ENCODE peak calls at places on chromosomes 7 and 10, in five cellular contexts. P is neuronal stem cell, T is H9, S is trophoblast cell, Z is H1. B is an unnamed sample.

GRCh38 chr7:25844109-25844915 is 307.7 kb upstream of the NFE2L3 start:
- DNase-seq in Z (no peak), P (no peak), T (no peak), S (no peak), B (no peak)

GRCh38 chr10:11147723-11148122 is 130.1 kb downstream of the CELF2 start:
- DNase-seq in S (no peak), T (no peak), Z (no peak), P (no peak), B (no peak)

GRCh38 chr10:122379041-122379440 is 4.5 kb downstream of the PLEKHA1 start:
- DNase-seq in T (no peak), S (no peak), P (no peak), Z (no peak), B (no peak)

GRCh38 chr7:29839302-29839701 is 33.0 kb downstream of the WIPF3 start:
- DNase-seq in P (no peak), Z (no peak), S (peak; percentile 36), T (no peak), B (peak; percentile 5)

GRCh38 chr10:118621304-118621942 is 26.0 kb upstream of the PRLHR start:
- DNase-seq in Z (no peak), P (no peak), T (no peak), S (peak; percentile 2), B (no peak)

GRCh38 chr7:92808006-92808405 is 28.4 kb downstream of the CDK6 start:
- DNase-seq in Z (no peak), P (no peak), T (no peak), S (no peak), B (peak; percentile 40)

GRCh38 chr7:135207739-135208416 is 3.4 kb downstream of the WDR91 start:
- DNase-seq in T (no peak), S (no peak), P (no peak), Z (no peak), B (no peak)

GRCh38 chr10:76327441-76327840 is 896.0 kb downstream of the LRMDA start:
- DNase-seq in T (no peak), S (no peak), Z (no peak), P (no peak), B (no peak)

GRCh38 chr7:106012935-106013439 is 49.9 kb downstream of the CDHR3 start:
- DNase-seq in P (no peak), Z (no peak), T (no peak), S (peak; percentile 38), B (peak; percentile 91)

GRCh38 chr10:119162121-119162520 is 3.4 kb downstream of the SFXN4 start:
- DNase-seq in S (no peak), T (no peak), Z (no peak), P (no peak), B (no peak)

GRCh38 chr7:48296976-48297375 is 125.7 kb downstream of the ABCA13 start:
- DNase-seq in S (no peak), Z (no peak), P (no peak), T (no peak), B (no peak)

GRCh38 chr10:80290474-80291220 is 1.2 kb upstream of the MAT1A start:
- DNase-seq in Z (no peak), T (no peak), S (no peak), P (no peak), B (no peak)

GRCh38 chr7:1073211-1073977 is 14.5 kb upstream of the GPER1 start:
- DNase-seq in P (no peak), S (no peak), T (no peak), Z (no peak), B (no peak)

GRCh38 chr7:129311429-129311828 is 86.6 kb downstream of the AHCYL2 start:
- DNase-seq in P (no peak), Z (no peak), T (no peak), S (no peak), B (no peak)

GRCh38 chr7:96548664-96549063 is 161.0 kb downstream of the SEM1 start:
- DNase-seq in T (no peak), Z (no peak), S (peak; percentile 71), P (no peak), B (no peak)

GRCh38 chr7:40300146-40300655 is 165.4 kb downstream of the SUGCT start:
- DNase-seq in P (no peak), T (no peak), S (no peak), Z (no peak), B (no peak)

DNA sequence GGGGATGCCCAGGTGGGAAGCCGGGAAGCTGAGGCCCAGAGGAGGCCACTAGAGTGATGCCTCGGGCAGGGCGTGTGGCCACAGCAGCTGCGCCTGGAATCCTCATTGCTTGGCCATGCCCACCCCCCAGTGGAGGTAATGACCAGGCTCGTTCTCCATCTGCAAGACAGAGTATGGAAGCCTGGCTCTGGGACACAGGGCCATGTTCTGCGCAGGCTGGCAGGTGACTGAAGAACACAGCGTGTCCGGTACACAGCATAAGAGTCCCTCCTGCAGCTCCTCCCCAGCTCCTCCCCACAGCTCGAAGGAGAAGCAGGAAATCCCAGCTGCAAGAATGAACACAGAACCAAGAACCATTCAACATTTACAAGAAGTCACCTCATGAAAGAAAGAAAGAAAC is 64.8 kb downstream of the SMURF1 start:
- DNase-seq in S (no peak), Z (no peak), T (no peak), P (no peak), B (no peak)
- H2BK120ac ChIP-seq in S (no peak overlapping the region), Z (no peak overlapping the region), T (no peak overlapping the region), P (no peak overlapping the region), B (no peak overlapping the region)

GRCh38 chr10:88154596-88155250 is 291.3 kb downstream of the PTEN start:
- DNase-seq in Z (no peak), T (no peak), P (no peak), S (no peak), B (peak; percentile 77)
- H2AK5ac ChIP-seq in Z (no peak overlapping the region), T (no peak overlapping the region), P (no peak overlapping the region), S (no peak overlapping the region), B (no peak overlapping the region)

GRCh38 chr10:17416442-17417211 is 37.8 kb downstream of the ST8SIA6 start:
- DNase-seq in P (no peak), Z (no peak), S (no peak), T (no peak), B (no peak)

GRCh38 chr10:17412323-17412722 is 42.1 kb downstream of the ST8SIA6 start:
- DNase-seq in P (no peak), S (no peak), T (peak; percentile 55), Z (no peak), B (no peak)

GRCh38 chr10:17418249-17418648 is 36.1 kb downstream of the ST8SIA6 start:
- DNase-seq in T (no peak), S (peak; percentile 46), P (no peak), Z (no peak), B (no peak)

GRCh38 chr10:17410907-17411306 is 43.5 kb downstream of the ST8SIA6 start:
- DNase-seq in Z (no peak), P (no peak), S (no peak), T (no peak), B (no peak)

DNA sequence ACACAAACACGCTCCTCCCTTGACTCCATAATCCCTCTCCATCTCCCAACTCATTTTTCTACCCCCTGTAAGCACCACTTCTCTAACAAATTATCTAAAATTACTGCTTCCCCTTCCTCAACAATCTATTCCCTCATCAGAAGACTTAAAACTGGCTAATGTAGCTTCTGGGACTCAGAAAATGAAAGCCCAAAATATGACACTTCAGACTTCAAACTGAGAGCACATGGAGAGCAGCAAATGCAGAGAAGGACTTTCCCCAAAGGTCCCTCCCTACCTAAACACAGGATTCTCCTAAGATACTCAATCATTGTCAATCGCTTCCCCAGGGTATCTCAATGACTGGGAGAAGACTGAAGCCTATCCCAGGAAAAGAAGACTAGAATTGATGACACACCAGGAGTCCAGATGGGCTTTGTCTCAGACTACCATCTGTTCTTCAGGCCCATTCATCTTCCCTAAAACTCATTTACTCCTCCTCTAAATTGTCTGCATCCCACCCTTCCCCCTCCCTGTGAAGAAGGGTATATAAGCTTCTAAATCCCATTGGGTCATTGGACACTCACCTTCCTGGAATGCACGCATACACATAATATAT is 39.2 kb downstream of the ST8SIA6 start:
- DNase-seq in S (no peak), Z (no peak), T (no peak), P (no peak), B (no peak)
- H2BK12ac ChIP-seq in S (no peak overlapping the region), Z (no peak overlapping the region), T (no peak overlapping the region), P (no peak overlapping the region), B (no peak overlapping the region)

DNA sequence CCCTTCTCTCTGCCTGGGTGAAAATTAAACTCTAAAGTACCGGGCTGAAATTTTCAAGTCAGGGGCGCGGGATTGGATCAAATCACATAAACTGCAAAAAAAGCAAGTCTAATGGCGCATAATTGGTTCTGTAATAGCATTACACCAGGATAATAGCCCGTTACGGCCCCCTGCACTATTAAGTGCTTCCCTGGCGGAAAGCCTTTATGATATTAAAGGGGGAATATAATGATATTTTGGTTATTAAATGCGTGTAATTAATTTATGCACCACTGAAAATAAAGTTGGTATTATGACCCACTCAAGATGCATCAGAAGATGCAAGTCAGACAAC is 744 bp upstream of the DRGX start:
- DNase-seq in Z (no peak), S (no peak), P (no peak), T (no peak), B (no peak)
- H2BK120ac ChIP-seq in Z (no peak overlapping the region), S (no peak overlapping the region), P (no peak overlapping the region), T (no peak overlapping the region), B (no peak overlapping the region)

GRCh38 chr7:116209561-116210070 is 723 bp upstream of the TES start:
- DNase-seq in Z (no peak), T (no peak), P (no peak), S (no peak), B (no peak)

GRCh38 chr7:116211006-116211912 is 920 bp downstream of the TES start:
- DNase-seq in Z (peak; percentile 39), T (peak; percentile 75), S (peak; percentile 98), P (peak; percentile 15), B (peak; percentile 93)

GRCh38 chr7:116211913-116212596 is 1.7 kb downstream of the TES start:
- DNase-seq in P (no peak), S (peak; percentile 73), Z (no peak), T (no peak), B (peak; percentile 68)

GRCh38 chr7:116208919-116209318 is 1.4 kb upstream of the TES start:
- DNase-seq in T (no peak), P (no peak), S (no peak), Z (no peak), B (no peak)

DNA sequence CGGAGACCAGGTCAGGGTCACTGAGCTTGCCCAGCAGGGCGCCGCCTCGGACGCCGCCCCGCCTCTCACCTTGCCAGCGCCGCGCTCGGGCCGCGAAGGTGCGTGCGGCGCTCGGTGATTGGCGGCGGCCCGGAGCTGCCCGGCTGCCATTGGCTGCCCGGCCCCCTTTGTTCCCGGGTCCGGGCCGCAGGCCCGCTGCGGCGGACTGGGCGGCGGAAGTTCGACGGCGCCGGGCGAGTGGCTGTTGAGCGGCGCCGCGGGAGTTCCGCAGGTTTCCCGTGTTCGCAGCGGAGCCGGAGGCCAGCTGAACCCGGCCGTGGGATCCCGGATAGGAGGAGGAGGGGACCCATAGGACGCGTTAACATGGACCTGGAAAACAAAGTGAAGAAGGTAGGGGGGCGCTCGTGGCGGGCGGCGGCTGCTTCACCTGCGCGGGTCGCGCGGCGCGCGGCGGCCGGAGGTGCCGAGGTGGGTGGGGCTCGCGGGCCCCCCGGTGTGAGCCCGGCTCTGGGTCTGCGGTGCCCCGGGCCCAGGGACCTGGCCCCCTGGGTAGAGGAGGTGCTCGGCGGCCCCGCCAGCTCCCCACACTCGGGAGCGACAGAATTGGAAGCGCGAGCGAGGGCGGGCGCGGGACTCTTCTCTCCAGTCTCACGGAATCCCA is at the start of gene TES:
- DNase-seq in P (peak; percentile 54), T (peak; percentile 89), Z (peak; percentile 51), S (peak; percentile 91), B (peak; percentile 63)
- H2AK5ac ChIP-seq in P (no peak within 1 kb of the TSS), T (no peak within 1 kb of the TSS), Z (no peak within 1 kb of the TSS), S (peak within 1 kb of the TSS; percentile 44), B (no peak within 1 kb of the TSS)

DNA sequence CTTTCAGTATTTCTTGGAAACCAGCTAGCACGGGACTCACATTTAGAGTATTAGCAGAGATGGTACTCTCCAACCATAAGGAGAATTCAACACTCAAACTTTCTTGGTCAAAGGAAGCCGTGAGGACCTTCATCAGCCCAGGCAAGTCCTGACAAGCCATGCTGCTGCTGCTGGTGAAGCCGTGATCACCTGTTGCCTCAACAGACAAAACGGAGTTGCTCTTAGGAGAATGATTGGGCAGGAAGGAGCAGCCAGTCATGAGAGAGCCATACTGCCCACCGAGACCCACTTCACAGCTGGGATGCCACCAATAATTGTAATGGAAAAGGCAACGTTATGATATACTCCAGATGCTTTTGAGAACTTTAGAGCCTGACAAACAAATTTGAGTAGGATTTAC is 60.8 kb upstream of the PLPP4 start:
- DNase-seq in S (no peak), Z (no peak), T (no peak), P (no peak), B (no peak)
- H2BK12ac ChIP-seq in S (no peak overlapping the region), Z (no peak overlapping the region), T (no peak overlapping the region), P (no peak overlapping the region), B (no peak overlapping the region)